ENCODE peak calls at places on chromosomes 4 and X, in four cellular contexts. A, X, D and U are unnamed samples.

GRCh38 chrX:53686151-53686885 is at the start of gene HUWE1:
- DNase-seq in A (peak), X (peak), D (peak), U (peak)

GRCh38 chr4:177237291-177237690 is 72.4 kb upstream of the NEIL3 start:
- DNase-seq in A (no peak), X (no peak), D (no peak), U (no peak)

GRCh38 chrX:133254666-133255065 is 36.5 kb upstream of the TFDP3 start:
- DNase-seq in A (no peak), X (no peak), D (no peak), U (no peak)

GRCh38 chr4:154478547-154478946 is 13.1 kb downstream of the DCHS2 start:
- DNase-seq in A (no peak), X (no peak), D (no peak), U (no peak)

GRCh38 chrX:110331444-110332025 is 13.7 kb upstream of the AMMECR1 start:
- DNase-seq in A (no peak), X (no peak), D (no peak), U (no peak)

GRCh38 chr4:186642998-186643397 is 80.7 kb downstream of the FAT1 start:
- DNase-seq in A (no peak), X (no peak), D (no peak), U (no peak)

GRCh38 chr4:132062611-132063239 is 1086.4 kb upstream of the PCDH10 start:
- DNase-seq in A (no peak), X (no peak), D (no peak), U (no peak)

GRCh38 chr4:40377462-40378385 is 42.6 kb downstream of the CHRNA9 start:
- DNase-seq in A (no peak), X (peak), D (no peak), U (no peak)

GRCh38 chr4:4430492-4431195 is 43.7 kb downstream of the NSG1 start:
- DNase-seq in A (no peak), X (peak), D (peak), U (no peak)

GRCh38 chr4:147017081-147017480 is 71.4 kb upstream of the TTC29 start:
- DNase-seq in A (no peak), X (peak), D (no peak), U (no peak)

GRCh38 chr4:5524451-5524850 is 183.9 kb downstream of the EVC2 start:
- DNase-seq in A (no peak), X (no peak), D (no peak), U (no peak)

GRCh38 chrX:109826954-109827708 is 94.1 kb upstream of the ACSL4 start:
- DNase-seq in A (no peak), X (peak), D (no peak), U (no peak)

GRCh38 chr4:174119818-174120217 is 163.6 kb downstream of the FBXO8 start:
- DNase-seq in A (no peak), X (peak), D (no peak), U (no peak)

GRCh38 chr4:174122705-174123104 is 160.8 kb downstream of the FBXO8 start:
- DNase-seq in A (no peak), X (peak), D (no peak), U (no peak)

GRCh38 chr4:174119051-174119450 is 164.4 kb downstream of the FBXO8 start:
- DNase-seq in A (no peak), X (peak), D (no peak), U (no peak)

GRCh38 chr4:174118171-174118570 is 165.3 kb downstream of the FBXO8 start:
- DNase-seq in A (no peak), X (no peak), D (no peak), U (no peak)

GRCh38 chr4:174120446-174121142 is 162.9 kb downstream of the FBXO8 start:
- DNase-seq in A (peak), X (peak), D (peak), U (no peak)
- TF ChIP-seq CTCF in A (peak), X (peak), D (peak), U (no peak)

GRCh38 chr4:94349193-94349592 is 6.6 kb upstream of the HPGDS start:
- DNase-seq in A (no peak), X (peak), D (no peak), U (no peak)
- TF ChIP-seq CTCF in A (no peak), X (no peak), D (no peak), U (no peak)

GRCh38 chrX:15816886-15817285 is 26.6 kb downstream of the ZRSR2 start:
- DNase-seq in A (no peak), X (peak), D (no peak), U (no peak)

GRCh38 chrX:15820106-15821073 is 30.1 kb downstream of the ZRSR2 start:
- DNase-seq in A (no peak), X (no peak), D (no peak), U (no peak)

GRCh38 chrX:15815779-15816452 is 25.6 kb downstream of the ZRSR2 start:
- DNase-seq in A (no peak), X (peak), D (no peak), U (no peak)

GRCh38 chrX:15814811-15815210 is 24.5 kb downstream of the ZRSR2 start:
- DNase-seq in A (no peak), X (no peak), D (no peak), U (no peak)

GRCh38 chrX:15816453-15816838 is 26.2 kb downstream of the ZRSR2 start:
- DNase-seq in A (no peak), X (no peak), D (no peak), U (no peak)
- TF ChIP-seq CTCF in A (no peak), X (no peak), D (peak), U (no peak)

GRCh38 chr4:169774466-169775445 is 17.0 kb upstream of the HPF1 start:
- DNase-seq in A (no peak), X (peak), D (no peak), U (peak)
- TF ChIP-seq CTCF in A (peak), X (peak), D (no peak), U (no peak)

DNA sequence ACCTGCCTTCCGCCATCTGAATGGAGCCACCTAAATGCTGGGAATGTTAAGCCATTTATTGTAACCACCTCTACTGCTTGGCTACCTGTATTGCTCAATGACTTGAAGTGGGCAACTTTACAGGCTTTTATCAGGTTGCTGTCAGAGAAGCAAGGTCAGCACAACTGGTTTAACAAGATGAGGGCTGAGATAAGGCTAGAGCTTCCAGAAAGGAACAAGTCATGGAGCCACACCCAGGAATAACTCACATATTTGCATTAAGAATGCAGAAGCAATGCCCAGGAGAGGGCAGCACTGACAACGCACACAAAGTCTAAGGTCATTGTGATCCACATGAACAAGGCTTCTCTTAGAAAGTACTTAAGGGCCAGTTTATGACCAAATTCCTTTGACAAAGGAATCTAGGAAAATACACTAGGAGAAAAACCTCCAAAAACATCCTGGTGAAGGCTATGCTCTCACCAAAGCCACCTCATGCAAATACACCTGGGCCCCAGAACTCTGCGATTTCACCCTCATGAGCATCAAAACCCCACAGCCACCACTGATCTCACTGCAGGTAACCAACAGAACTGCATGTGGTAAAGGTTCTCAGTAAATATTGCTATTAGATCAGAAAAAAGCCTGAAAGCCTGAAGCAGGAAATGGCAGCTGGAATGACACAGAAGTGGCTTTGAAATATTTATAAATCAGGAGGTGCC is 15.0 kb upstream of the STS start:
- DNase-seq in A (no peak), X (peak), D (peak), U (no peak)
- TF ChIP-seq CTCF in A (peak), X (peak), D (peak), U (no peak)

GRCh38 chr4:6873291-6873690 is 36.3 kb upstream of the TBC1D14 start:
- DNase-seq in A (no peak), X (peak), D (no peak), U (no peak)
- TF ChIP-seq CTCF in A (no peak), X (peak), D (no peak), U (no peak)

GRCh38 chrX:51144828-51145442 is 187.7 kb upstream of the NUDT10 start:
- DNase-seq in A (no peak), X (peak), D (no peak), U (no peak)

DNA sequence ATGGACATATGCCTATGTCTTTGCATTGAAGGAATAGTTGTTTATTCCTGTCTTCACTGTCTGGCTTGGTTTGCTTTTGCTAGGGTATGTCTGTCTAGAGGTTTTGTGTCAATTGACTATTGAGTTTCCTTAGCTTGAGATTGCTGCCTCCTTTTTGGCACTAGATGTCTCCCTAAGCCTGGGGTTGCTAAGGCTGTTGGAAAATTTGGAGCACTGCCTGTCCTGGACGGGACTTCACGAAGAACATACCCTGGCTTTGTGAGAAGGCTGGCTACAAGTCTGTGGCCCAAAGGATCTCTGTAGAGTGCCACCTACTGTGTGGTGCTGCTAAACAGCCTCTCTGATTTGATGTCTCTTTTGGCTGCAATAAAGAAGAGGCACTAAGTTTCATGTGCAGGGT is 183.8 kb upstream of the NUDT10 start:
- DNase-seq in A (no peak), X (peak), D (no peak), U (no peak)
- TF ChIP-seq CTCF in A (no peak), X (no peak), D (no peak), U (no peak)

GRCh38 chr4:18039113-18039512 is 17.6 kb upstream of the LCORL start:
- DNase-seq in A (no peak), X (no peak), D (no peak), U (no peak)

GRCh38 chr4:18042012-18042411 is 20.5 kb upstream of the LCORL start:
- DNase-seq in A (no peak), X (no peak), D (no peak), U (no peak)

GRCh38 chr4:18041114-18041513 is 19.6 kb upstream of the LCORL start:
- DNase-seq in A (no peak), X (no peak), D (no peak), U (no peak)

DNA sequence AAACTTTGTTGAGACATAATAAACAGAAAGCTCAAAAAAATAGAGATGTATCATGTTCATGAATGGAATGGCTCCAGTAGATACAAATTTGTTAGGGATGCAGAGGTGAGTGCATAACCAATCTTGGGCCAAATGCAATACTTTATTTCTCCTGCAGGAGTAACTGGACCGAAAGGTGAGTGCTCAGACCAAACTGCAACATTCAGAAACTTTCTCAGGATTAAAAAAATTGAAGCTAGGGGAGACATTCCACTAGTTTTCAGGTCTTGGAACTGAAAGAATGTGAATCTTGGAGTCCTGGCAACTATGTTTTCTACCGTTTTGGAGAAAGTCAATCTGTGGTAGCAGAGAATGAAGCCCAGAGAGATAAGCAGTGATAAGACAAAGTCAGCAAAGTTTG is 21.2 kb upstream of the LCORL start:
- DNase-seq in A (no peak), X (no peak), D (no peak), U (no peak)
- TF ChIP-seq CTCF in A (peak), X (peak), D (peak), U (no peak)

GRCh38 chrX:3026074-3026588 is 15.1 kb upstream of the ARSF start:
- DNase-seq in A (no peak), X (no peak), D (no peak), U (no peak)
- TF ChIP-seq CTCF in A (no peak), X (no peak), D (no peak), U (no peak)

GRCh38 chrX:16743604-16744325 is 24.4 kb downstream of the SYAP1 start:
- DNase-seq in A (no peak), X (peak), D (no peak), U (no peak)
- TF ChIP-seq CTCF in A (no peak), X (peak), D (no peak), U (no peak)